ENCODE peak calls at places on chromosomes 3 and 15, in nine cellular contexts. One of them, this sample, is unnamed.

GRCh38 chr3:12963184-12963868 is 109.9 kb downstream of the IQSEC1 start:
- DNase-seq in breast epithelium: no peak
- DNase-seq in tibial nerve: no peak
- DNase-seq in uterus: no peak
- DNase-seq in tibial artery: no peak
- DNase-seq in HFFc6: no peak
- DNase-seq in stomach: no peak
- DNase-seq in MM.1S: no peak
- DNase-seq in brain microvascular endothelial cell: no peak
- DNase-seq in this sample: no peak

GRCh38 chr3:112111785-112112402 is 21.2 kb downstream of the GCSAM start:
- DNase-seq in breast epithelium: no peak
- DNase-seq in tibial nerve: peak
- DNase-seq in uterus: no peak
- DNase-seq in tibial artery: no peak
- DNase-seq in HFFc6: peak
- DNase-seq in stomach: peak
- DNase-seq in MM.1S: peak
- DNase-seq in brain microvascular endothelial cell: peak
- DNase-seq in this sample: peak

GRCh38 chr3:156382458-156383346 is 172.2 kb downstream of the SSR3 start:
- DNase-seq in breast epithelium: no peak
- DNase-seq in tibial nerve: no peak
- DNase-seq in uterus: no peak
- DNase-seq in tibial artery: no peak
- DNase-seq in HFFc6: peak
- DNase-seq in stomach: peak
- DNase-seq in MM.1S: peak
- DNase-seq in brain microvascular endothelial cell: peak
- DNase-seq in this sample: no peak

GRCh38 chr3:60935709-60936108 is 315.5 kb downstream of the FHIT start:
- DNase-seq in breast epithelium: no peak
- DNase-seq in tibial nerve: no peak
- DNase-seq in uterus: no peak
- DNase-seq in tibial artery: no peak
- DNase-seq in HFFc6: peak
- DNase-seq in stomach: no peak
- DNase-seq in MM.1S: no peak
- DNase-seq in brain microvascular endothelial cell: peak
- DNase-seq in this sample: no peak

GRCh38 chr3:157542711-157543485 is 39.7 kb upstream of the VEPH1 start:
- DNase-seq in breast epithelium: peak
- DNase-seq in tibial nerve: peak
- DNase-seq in uterus: peak
- DNase-seq in tibial artery: peak
- DNase-seq in HFFc6: peak
- DNase-seq in stomach: peak
- DNase-seq in MM.1S: no peak
- DNase-seq in brain microvascular endothelial cell: peak
- DNase-seq in this sample: peak

GRCh38 chr3:89262561-89262960 is 155.1 kb downstream of the EPHA3 start:
- DNase-seq in breast epithelium: no peak
- DNase-seq in tibial nerve: no peak
- DNase-seq in uterus: no peak
- DNase-seq in tibial artery: no peak
- DNase-seq in HFFc6: no peak
- DNase-seq in stomach: no peak
- DNase-seq in MM.1S: no peak
- DNase-seq in brain microvascular endothelial cell: no peak
- DNase-seq in this sample: no peak

GRCh38 chr3:3778641-3779270 is 20.5 kb upstream of the LRRN1 start:
- DNase-seq in breast epithelium: no peak
- DNase-seq in tibial nerve: no peak
- DNase-seq in uterus: no peak
- DNase-seq in tibial artery: no peak
- DNase-seq in HFFc6: no peak
- DNase-seq in stomach: no peak
- DNase-seq in MM.1S: no peak
- DNase-seq in brain microvascular endothelial cell: no peak
- DNase-seq in this sample: no peak

GRCh38 chr3:148178508-148178907 is 519.2 kb upstream of the AGTR1 start:
- DNase-seq in breast epithelium: no peak
- DNase-seq in tibial nerve: no peak
- DNase-seq in uterus: no peak
- DNase-seq in tibial artery: no peak
- DNase-seq in HFFc6: no peak
- DNase-seq in stomach: no peak
- DNase-seq in MM.1S: no peak
- DNase-seq in brain microvascular endothelial cell: peak
- DNase-seq in this sample: no peak

GRCh38 chr3:21672303-21672702 is 78.7 kb downstream of the ZNF385D start:
- DNase-seq in breast epithelium: no peak
- DNase-seq in tibial nerve: no peak
- DNase-seq in uterus: no peak
- DNase-seq in tibial artery: no peak
- DNase-seq in HFFc6: peak
- DNase-seq in stomach: no peak
- DNase-seq in MM.1S: no peak
- DNase-seq in brain microvascular endothelial cell: peak
- DNase-seq in this sample: no peak

GRCh38 chr3:125163739-125164601 is 48.6 kb downstream of the SLC12A8 start:
- DNase-seq in breast epithelium: no peak
- DNase-seq in tibial nerve: no peak
- DNase-seq in uterus: no peak
- DNase-seq in tibial artery: no peak
- DNase-seq in HFFc6: no peak
- DNase-seq in stomach: peak
- DNase-seq in MM.1S: no peak
- DNase-seq in brain microvascular endothelial cell: no peak
- DNase-seq in this sample: peak

GRCh38 chr3:57226156-57226555 is 1.4 kb upstream of the APPL1 start:
- DNase-seq in breast epithelium: no peak
- DNase-seq in tibial nerve: no peak
- DNase-seq in uterus: no peak
- DNase-seq in tibial artery: no peak
- DNase-seq in HFFc6: no peak
- DNase-seq in stomach: no peak
- DNase-seq in MM.1S: no peak
- DNase-seq in brain microvascular endothelial cell: no peak
- DNase-seq in this sample: no peak

GRCh38 chr15:47460775-47461174 is 256.5 kb upstream of the SEMA6D start:
- DNase-seq in breast epithelium: no peak
- DNase-seq in tibial nerve: no peak
- DNase-seq in uterus: no peak
- DNase-seq in tibial artery: no peak
- DNase-seq in HFFc6: no peak
- DNase-seq in stomach: no peak
- DNase-seq in MM.1S: no peak
- DNase-seq in brain microvascular endothelial cell: no peak
- DNase-seq in this sample: no peak

GRCh38 chr15:90959028-90959595 is 4.4 kb downstream of the RCCD1 start:
- DNase-seq in breast epithelium: no peak
- DNase-seq in tibial nerve: no peak
- DNase-seq in uterus: no peak
- DNase-seq in tibial artery: no peak
- DNase-seq in HFFc6: no peak
- DNase-seq in stomach: no peak
- DNase-seq in MM.1S: no peak
- DNase-seq in brain microvascular endothelial cell: no peak
- DNase-seq in this sample: no peak

GRCh38 chr15:90956551-90957104 is 1.9 kb downstream of the RCCD1 start:
- DNase-seq in breast epithelium: peak
- DNase-seq in tibial nerve: peak
- DNase-seq in uterus: peak
- DNase-seq in tibial artery: peak
- DNase-seq in HFFc6: peak
- DNase-seq in stomach: peak
- DNase-seq in MM.1S: peak
- DNase-seq in brain microvascular endothelial cell: peak
- DNase-seq in this sample: peak

GRCh38 chr15:90955911-90956310 is 1.2 kb downstream of the RCCD1 start:
- DNase-seq in breast epithelium: no peak
- DNase-seq in tibial nerve: no peak
- DNase-seq in uterus: no peak
- DNase-seq in tibial artery: no peak
- DNase-seq in HFFc6: no peak
- DNase-seq in stomach: peak
- DNase-seq in MM.1S: peak
- DNase-seq in brain microvascular endothelial cell: no peak
- DNase-seq in this sample: no peak

GRCh38 chr15:90957105-90957790 is 2.6 kb downstream of the RCCD1 start:
- DNase-seq in breast epithelium: peak
- DNase-seq in tibial nerve: no peak
- DNase-seq in uterus: no peak
- DNase-seq in tibial artery: no peak
- DNase-seq in HFFc6: peak
- DNase-seq in stomach: peak
- DNase-seq in MM.1S: no peak
- DNase-seq in brain microvascular endothelial cell: peak
- DNase-seq in this sample: no peak

DNA sequence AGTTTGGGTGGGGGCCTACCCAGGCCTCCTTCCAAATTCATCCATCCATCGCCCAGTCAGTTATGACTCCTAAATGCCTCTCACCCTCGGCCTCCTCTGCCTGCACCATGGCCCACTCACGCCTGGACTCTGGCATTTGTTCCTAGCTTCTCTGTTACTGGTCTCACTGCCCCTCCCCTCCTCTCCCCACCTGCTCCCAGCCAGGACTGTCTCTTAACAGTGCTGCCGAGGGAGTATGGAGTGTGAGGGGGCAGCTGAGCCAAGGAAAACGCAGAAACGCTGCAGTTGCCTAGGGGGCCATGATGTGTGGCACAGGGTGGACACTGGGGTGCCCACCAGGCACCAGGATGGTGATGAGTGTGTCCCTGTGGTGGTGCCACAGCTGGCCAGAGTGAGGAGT is 3.1 kb downstream of the RCCD1 start:
- DNase-seq in breast epithelium: no peak
- DNase-seq in tibial nerve: no peak
- DNase-seq in uterus: no peak
- DNase-seq in tibial artery: no peak
- DNase-seq in HFFc6: no peak
- DNase-seq in stomach: no peak
- DNase-seq in MM.1S: no peak
- DNase-seq in brain microvascular endothelial cell: no peak
- DNase-seq in this sample: no peak
- TF ChIP-seq CTCF in breast epithelium: no peak
- TF ChIP-seq CTCF in tibial nerve: no peak
- TF ChIP-seq CTCF in uterus: no peak
- TF ChIP-seq CTCF in tibial artery: no peak
- TF ChIP-seq CTCF in HFFc6: no peak
- TF ChIP-seq CTCF in stomach: no peak
- TF ChIP-seq CTCF in MM.1S: no peak
- TF ChIP-seq CTCF in brain microvascular endothelial cell: no peak
- TF ChIP-seq CTCF in this sample: no peak

GRCh38 chr3:183178833-183179549 is 16.5 kb upstream of the LAMP3 start:
- DNase-seq in breast epithelium: no peak
- DNase-seq in tibial nerve: peak
- DNase-seq in uterus: peak
- DNase-seq in tibial artery: no peak
- DNase-seq in HFFc6: no peak
- DNase-seq in stomach: peak
- DNase-seq in MM.1S: no peak
- DNase-seq in brain microvascular endothelial cell: peak
- DNase-seq in this sample: peak
- TF ChIP-seq CTCF in breast epithelium: no peak
- TF ChIP-seq CTCF in tibial nerve: no peak
- TF ChIP-seq CTCF in uterus: no peak
- TF ChIP-seq CTCF in tibial artery: no peak
- TF ChIP-seq CTCF in HFFc6: peak
- TF ChIP-seq CTCF in stomach: no peak
- TF ChIP-seq CTCF in MM.1S: no peak
- TF ChIP-seq CTCF in brain microvascular endothelial cell: peak
- TF ChIP-seq CTCF in this sample: no peak

GRCh38 chr3:169865176-169865800 is 4.4 kb downstream of the LRRC31 start:
- DNase-seq in breast epithelium: no peak
- DNase-seq in tibial nerve: no peak
- DNase-seq in uterus: no peak
- DNase-seq in tibial artery: no peak
- DNase-seq in HFFc6: no peak
- DNase-seq in stomach: no peak
- DNase-seq in MM.1S: no peak
- DNase-seq in brain microvascular endothelial cell: no peak
- DNase-seq in this sample: no peak
- TF ChIP-seq CTCF in breast epithelium: no peak
- TF ChIP-seq CTCF in tibial nerve: no peak
- TF ChIP-seq CTCF in uterus: no peak
- TF ChIP-seq CTCF in tibial artery: no peak
- TF ChIP-seq CTCF in HFFc6: no peak
- TF ChIP-seq CTCF in stomach: no peak
- TF ChIP-seq CTCF in MM.1S: no peak
- TF ChIP-seq CTCF in brain microvascular endothelial cell: no peak
- TF ChIP-seq CTCF in this sample: no peak

GRCh38 chr3:180743813-180744212 is 64.5 kb upstream of the CCDC39 start:
- DNase-seq in breast epithelium: no peak
- DNase-seq in tibial nerve: no peak
- DNase-seq in uterus: no peak
- DNase-seq in tibial artery: no peak
- DNase-seq in HFFc6: no peak
- DNase-seq in stomach: no peak
- DNase-seq in MM.1S: no peak
- DNase-seq in brain microvascular endothelial cell: no peak
- DNase-seq in this sample: no peak

GRCh38 chr3:180749322-180749721 is 70.0 kb upstream of the CCDC39 start:
- DNase-seq in breast epithelium: no peak
- DNase-seq in tibial nerve: no peak
- DNase-seq in uterus: no peak
- DNase-seq in tibial artery: no peak
- DNase-seq in HFFc6: no peak
- DNase-seq in stomach: no peak
- DNase-seq in MM.1S: no peak
- DNase-seq in brain microvascular endothelial cell: no peak
- DNase-seq in this sample: no peak

GRCh38 chr3:180749796-180750195 is 70.5 kb upstream of the CCDC39 start:
- DNase-seq in breast epithelium: no peak
- DNase-seq in tibial nerve: no peak
- DNase-seq in uterus: no peak
- DNase-seq in tibial artery: no peak
- DNase-seq in HFFc6: no peak
- DNase-seq in stomach: no peak
- DNase-seq in MM.1S: peak
- DNase-seq in brain microvascular endothelial cell: no peak
- DNase-seq in this sample: no peak

GRCh38 chr3:180747805-180748361 is 68.6 kb upstream of the CCDC39 start:
- DNase-seq in breast epithelium: no peak
- DNase-seq in tibial nerve: no peak
- DNase-seq in uterus: no peak
- DNase-seq in tibial artery: no peak
- DNase-seq in HFFc6: no peak
- DNase-seq in stomach: no peak
- DNase-seq in MM.1S: no peak
- DNase-seq in brain microvascular endothelial cell: no peak
- DNase-seq in this sample: no peak

DNA sequence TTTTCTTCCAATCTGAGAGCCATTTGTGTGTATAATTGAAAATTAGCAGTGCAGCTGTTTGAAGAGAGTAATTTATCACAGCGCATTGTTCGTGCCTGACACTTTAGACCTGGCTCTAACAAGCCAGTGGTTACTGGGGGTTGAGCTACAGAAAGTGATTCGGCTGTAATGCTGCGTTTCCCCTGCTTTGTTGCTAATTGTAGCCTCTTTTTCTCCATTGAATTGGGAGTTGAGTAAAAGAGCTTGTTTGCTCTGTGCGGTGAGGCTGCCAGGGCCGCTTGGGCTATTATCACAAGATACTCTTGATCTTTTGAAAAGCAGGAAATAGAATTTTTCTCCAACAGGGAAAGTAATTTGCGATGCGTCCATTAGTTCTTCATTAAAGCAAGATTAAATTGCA is 64.9 kb upstream of the CCDC39 start:
- DNase-seq in breast epithelium: no peak
- DNase-seq in tibial nerve: no peak
- DNase-seq in uterus: no peak
- DNase-seq in tibial artery: no peak
- DNase-seq in HFFc6: no peak
- DNase-seq in stomach: no peak
- DNase-seq in MM.1S: no peak
- DNase-seq in brain microvascular endothelial cell: no peak
- DNase-seq in this sample: no peak
- TF ChIP-seq CTCF in breast epithelium: no peak
- TF ChIP-seq CTCF in tibial nerve: no peak
- TF ChIP-seq CTCF in uterus: no peak
- TF ChIP-seq CTCF in tibial artery: no peak
- TF ChIP-seq CTCF in HFFc6: no peak
- TF ChIP-seq CTCF in stomach: no peak
- TF ChIP-seq CTCF in MM.1S: no peak
- TF ChIP-seq CTCF in brain microvascular endothelial cell: no peak
- TF ChIP-seq CTCF in this sample: no peak

This sample was measured in lung.